ENCODE peak calls at places on chromosome 10, in eight cellular contexts. C is naive thymus-derived CD8-positive, alpha-beta T cell; V is iris pigment epithelial cell; L is WERI-Rb-1; F is stimulated activated CD4-positive, alpha-beta T cell treated with anti-CD3 and anti-CD28 coated beads, TNF-alpha, amount 100 ng/mL, for 1 hour; S is Calu3; K is nucleus accumbens; B is cerebellar cortex. D is an unnamed sample.

GRCh38 chr10:86099542-86100334 is 266.9 kb downstream of the GRID1 start:
- DNase-seq in V (no peak), B (no peak), C (no peak), S (no peak), K (no peak), L (peak), F (no peak), D (no peak)

GRCh38 chr10:70578371-70578947 is 24.1 kb downstream of the PRF1 start:
- DNase-seq in C (peak), F (peak), K (no peak), L (no peak), V (peak), B (no peak), S (peak), D (peak)

GRCh38 chr10:25808372-25808771 is 125.7 kb upstream of the MYO3A start:
- DNase-seq in C (no peak), F (no peak), S (no peak), B (no peak), V (no peak), K (peak), L (no peak), D (no peak)

GRCh38 chr10:129467346-129468119 is 492 bp downstream of the MGMT start:
- DNase-seq in V (peak), B (peak), L (peak), K (no peak), C (no peak), F (no peak), S (no peak), D (peak)

GRCh38 chr10:93745411-93746065 is 12.2 kb upstream of the LGI1 start:
- DNase-seq in V (no peak), L (peak), B (peak), C (no peak), K (peak), F (no peak), S (no peak), D (peak)

GRCh38 chr10:63795461-63795860 is 274.3 kb downstream of the REEP3 start:
- DNase-seq in V (no peak), K (no peak), L (no peak), S (no peak), B (no peak), C (no peak), F (no peak), D (no peak)

GRCh38 chr10:131708225-131708624 is 192.6 kb upstream of the PPP2R2D start:
- DNase-seq in S (no peak), B (no peak), V (no peak), L (no peak), F (no peak), C (no peak), K (no peak), D (no peak)

GRCh38 chr10:131977323-131978096 is 4.2 kb downstream of the BNIP3 start:
- DNase-seq in S (no peak), V (no peak), C (no peak), F (no peak), B (no peak), K (no peak), L (no peak), D (no peak)

GRCh38 chr10:84390364-84390763 is 62.0 kb downstream of the CCSER2 start:
- DNase-seq in K (no peak), B (no peak), C (no peak), V (no peak), L (no peak), S (no peak), F (no peak), D (no peak)

GRCh38 chr10:90179696-90180407 is 478.5 kb downstream of the KIF20B start:
- DNase-seq in F (no peak), K (no peak), B (no peak), V (peak), C (no peak), L (no peak), S (peak), D (peak)

GRCh38 chr10:75417522-75417927 is 13.9 kb upstream of the LRMDA start:
- DNase-seq in F (no peak), C (no peak), K (peak), V (no peak), S (no peak), L (no peak), B (no peak), D (peak)

GRCh38 chr10:20993387-20994170 is 96.5 kb upstream of the NEBL start:
- DNase-seq in L (no peak), S (no peak), K (no peak), V (peak), C (no peak), B (no peak), F (no peak), D (no peak)

GRCh38 chr10:21020545-21020944 is 123.4 kb upstream of the NEBL start:
- DNase-seq in F (no peak), V (no peak), S (peak), L (peak), C (no peak), K (no peak), B (no peak), D (peak)

GRCh38 chr10:35424680-35425285 is 88.5 kb downstream of the CCNY start:
- DNase-seq in C (no peak), B (no peak), F (no peak), V (peak), K (no peak), L (no peak), S (no peak), D (no peak)

GRCh38 chr10:61898435-61898778 is 3.1 kb upstream of the ARID5B start:
- DNase-seq in V (no peak), L (no peak), B (peak), C (no peak), F (no peak), S (no peak), K (no peak), D (no peak)

GRCh38 chr10:131574363-131574706 is 262.8 kb upstream of the TCERG1L start:
- DNase-seq in S (no peak), V (no peak), K (no peak), C (no peak), F (no peak), B (no peak), L (no peak), D (no peak)

GRCh38 chr10:31318382-31318853 is 598 bp upstream of the ZEB1 start:
- DNase-seq in C (no peak), F (no peak), L (no peak), S (no peak), B (no peak), K (peak), V (peak), D (peak)

GRCh38 chr10:129967579-129968019 is 3.5 kb upstream of the EBF3 start:
- DNase-seq in B (no peak), L (no peak), K (no peak), S (no peak), C (no peak), V (no peak), F (no peak), D (no peak)

GRCh38 chr10:28850784-28851183 is 173.5 kb downstream of the BAMBI start:
- DNase-seq in L (no peak), B (no peak), K (no peak), S (no peak), C (no peak), V (no peak), F (no peak), D (no peak)

GRCh38 chr10:99565166-99565565 is 32.4 kb downstream of the NKX2-3 start:
- DNase-seq in L (no peak), B (no peak), S (no peak), C (no peak), K (no peak), V (no peak), F (no peak), D (no peak)

GRCh38 chr10:96632974-96633373 is 46.2 kb upstream of the TM9SF3 start:
- DNase-seq in F (no peak), C (no peak), B (no peak), V (no peak), L (no peak), S (peak), K (no peak), D (peak)

GRCh38 chr10:124740374-124741280 is 3.6 kb downstream of the FAM53B start:
- DNase-seq in V (peak), S (no peak), B (peak), K (peak), C (no peak), F (no peak), L (no peak), D (no peak)

GRCh38 chr10:78832281-78832680 is 236.5 kb upstream of the ZMIZ1 start:
- DNase-seq in C (no peak), B (no peak), F (no peak), S (no peak), V (no peak), K (no peak), L (no peak), D (no peak)

GRCh38 chr10:14016011-14016536 is 314.6 kb downstream of the FRMD4A start:
- DNase-seq in C (no peak), L (no peak), K (peak), S (no peak), F (no peak), V (peak), B (no peak), D (no peak)

GRCh38 chr10:132392811-132393694 is 3.9 kb upstream of the PWWP2B start:
- DNase-seq in K (no peak), B (no peak), S (no peak), V (peak), L (no peak), C (peak), F (no peak), D (no peak)

GRCh38 chr10:19952611-19953010 is 136.4 kb downstream of the PLXDC2 start:
- DNase-seq in B (no peak), K (no peak), S (no peak), L (no peak), V (no peak), F (no peak), C (no peak), D (no peak)

GRCh38 chr10:122049076-122049475 is 60.1 kb downstream of the TACC2 start:
- DNase-seq in S (no peak), F (no peak), K (no peak), L (no peak), C (no peak), V (no peak), B (no peak), D (no peak)

GRCh38 chr10:78337646-78338391 is 304.2 kb downstream of the RPS24 start:
- DNase-seq in F (no peak), K (no peak), C (no peak), V (no peak), B (no peak), L (no peak), S (no peak), D (no peak)

GRCh38 chr10:21724020-21724589 is 190.1 kb downstream of the MLLT10 start:
- DNase-seq in S (no peak), V (peak), F (no peak), K (no peak), B (no peak), L (no peak), C (no peak), D (peak)

GRCh38 chr10:88071814-88072380 is 208.5 kb downstream of the PTEN start:
- DNase-seq in L (no peak), S (no peak), K (no peak), C (no peak), V (no peak), B (no peak), F (no peak), D (no peak)